ENCODE peak calls at places on chromosomes 1 and 21, in seven cellular contexts. I, J, O, E, H, U and A are unnamed samples.

GRCh38 chr21:37803076-37803475 is 113.2 kb downstream of the KCNJ6 start:
- DNase-seq in I (no peak), E (no peak), J (no peak), U (no peak), O (no peak), H (no peak), A (no peak)

GRCh38 chr21:31670065-31670464 is 10.6 kb downstream of the SOD1 start:
- DNase-seq in O (no peak), J (no peak), I (no peak), E (no peak), H (no peak), U (no peak), A (no peak)

GRCh38 chr1:150346316-150346715 is 17.6 kb upstream of the RPRD2 start:
- DNase-seq in H (no peak), I (no peak), J (no peak), E (no peak), O (no peak), U (no peak), A (no peak)

GRCh38 chr1:33043267-33044090 is 6.8 kb upstream of the AK2 start:
- DNase-seq in I (no peak), E (no peak), H (no peak), J (no peak), O (no peak), U (no peak), A (no peak)

GRCh38 chr1:85306236-85306635 is 29.8 kb upstream of the BCL10 start:
- DNase-seq in H (no peak), O (no peak), J (no peak), U (no peak), I (no peak), E (no peak), A (no peak)

GRCh38 chr1:36091141-36091540 is 2.4 kb downstream of the ADPRS start:
- DNase-seq in I (no peak), O (no peak), H (no peak), U (no peak), E (no peak), J (no peak), A (no peak)

GRCh38 chr1:87200875-87201638 is 127.6 kb upstream of the LMO4 start:
- DNase-seq in J (no peak), E (no peak), U (no peak), H (no peak), O (no peak), I (no peak), A (no peak)

GRCh38 chr1:39142394-39143060 is 62.0 kb upstream of the MACF1 start:
- DNase-seq in I (peak; percentile 40), O (peak; percentile 80), E (no peak), U (no peak), J (no peak), H (no peak), A (no peak)

GRCh38 chr1:151887028-151887427 is 22.3 kb downstream of the THEM4 start:
- DNase-seq in I (peak; percentile 44), O (no peak), E (peak; percentile 67), J (no peak), H (no peak), U (no peak), A (no peak)

GRCh38 chr1:156492591-156493080 is 7.9 kb downstream of the MEF2D start:
- DNase-seq in J (no peak), I (no peak), O (no peak), E (no peak), H (no peak), U (no peak), A (no peak)

DNA sequence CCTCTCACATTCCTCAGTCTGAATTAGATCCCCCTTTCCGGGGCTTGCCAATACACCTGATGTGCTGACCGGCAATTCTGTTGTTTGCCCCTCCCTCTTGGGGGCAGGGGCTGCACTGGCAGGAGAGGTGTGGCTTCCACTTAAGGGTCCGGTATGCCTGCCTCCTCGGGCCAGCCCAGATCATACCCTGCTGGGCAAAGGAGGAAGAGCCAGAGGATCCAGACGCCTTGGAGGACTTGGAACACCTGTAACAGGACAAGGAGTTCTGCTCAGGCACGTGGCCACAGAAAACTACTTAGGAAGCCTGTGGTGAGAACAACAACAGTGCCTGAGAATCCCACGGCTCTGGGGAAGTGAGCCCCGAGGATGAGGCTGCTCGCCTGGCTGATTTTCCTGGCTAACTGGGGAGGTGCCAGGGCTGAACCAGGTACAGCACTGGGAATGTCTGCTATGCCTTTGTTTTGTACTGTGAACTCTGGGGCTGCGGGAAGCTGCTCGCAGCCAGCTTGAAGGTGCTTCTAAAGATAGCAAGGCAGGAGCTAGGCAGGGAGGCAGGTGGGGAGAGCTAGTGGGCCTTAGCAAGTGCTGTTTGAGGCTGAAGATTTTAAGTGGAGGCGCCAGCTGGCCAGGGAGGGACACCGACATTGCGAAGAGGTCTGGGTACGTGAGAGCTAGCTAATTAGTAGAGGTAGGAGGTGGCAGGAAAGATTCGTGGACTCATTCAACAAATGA is at the start of gene SMPDL3B:
- DNase-seq in J (no peak), H (peak; percentile 64), I (peak; percentile 1), U (no peak), O (peak; percentile 75), E (no peak), A (no peak)
- H3K4me3 ChIP-seq in J (no peak within 1 kb of the TSS), H (peak within 1 kb of the TSS; percentile 29), I (no peak within 1 kb of the TSS), U (peak within 1 kb of the TSS; percentile 20), O (peak within 1 kb of the TSS; percentile 34), E (no peak within 1 kb of the TSS), A (peak within 1 kb of the TSS; percentile 49)

DNA sequence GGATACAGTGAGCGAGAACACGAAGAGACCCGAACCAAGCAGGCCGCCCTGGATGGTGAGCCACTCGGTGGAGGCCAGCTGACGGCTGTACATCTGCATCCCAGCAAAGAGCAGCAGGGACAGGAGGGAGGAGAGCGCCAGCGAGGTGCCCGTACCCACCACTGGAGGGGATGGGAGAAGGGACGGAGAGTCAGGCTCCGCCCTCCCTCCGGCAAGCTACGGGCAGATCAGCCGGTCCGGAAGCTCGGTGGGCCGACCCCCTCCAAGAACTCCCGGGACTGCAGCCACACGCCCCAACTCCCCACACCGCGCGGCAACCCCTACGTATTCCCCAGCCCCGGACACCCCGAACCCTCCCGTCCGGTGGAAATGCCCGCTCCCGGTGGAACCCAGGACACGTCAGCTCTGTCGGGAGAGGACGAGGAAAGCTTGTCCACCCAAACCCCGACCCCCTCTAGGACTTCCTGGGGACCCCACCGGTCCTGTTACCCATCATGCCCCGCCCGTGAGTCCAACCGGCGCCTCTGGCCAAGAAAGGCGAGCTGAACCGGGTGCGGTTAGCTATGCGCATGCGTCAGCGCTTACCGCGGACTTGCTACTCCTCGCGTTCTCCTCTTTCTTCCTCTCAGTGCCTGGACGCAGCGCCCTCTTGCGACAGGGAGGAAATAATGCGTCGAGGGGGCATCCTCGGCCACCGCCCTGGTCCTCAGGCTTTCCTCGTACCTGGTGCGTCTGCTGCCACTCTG is at the start of gene KRTCAP2:
- DNase-seq in I (peak; percentile 87), O (peak; percentile 97), E (peak; percentile 96), J (peak; percentile 94), H (peak; percentile 97), U (peak; percentile 95), A (peak; percentile 75)
- TF ChIP-seq CTCF in I (peak; percentile 87), O (peak; percentile 94), E (peak; percentile 90), J (peak; percentile 98), H (peak; percentile 90), U (peak; percentile 91), A (peak; percentile 94)

GRCh38 chr1:19452221-19452663 is 33.1 kb downstream of the CAPZB start:
- DNase-seq in I (peak; percentile 82), U (no peak), J (no peak), O (peak; percentile 60), H (no peak), E (peak; percentile 94), A (no peak)

GRCh38 chr1:19448491-19449439 is 36.6 kb downstream of the CAPZB start:
- DNase-seq in O (peak; percentile 63), E (peak; percentile 94), I (peak; percentile 89), J (peak; percentile 73), U (peak; percentile 70), H (peak; percentile 41), A (no peak)

GRCh38 chr1:19449454-19450228 is 35.7 kb downstream of the CAPZB start:
- DNase-seq in O (no peak), I (no peak), U (no peak), J (no peak), H (no peak), E (no peak), A (no peak)

GRCh38 chr1:19453843-19454242 is 31.5 kb downstream of the CAPZB start:
- DNase-seq in E (no peak), H (no peak), J (no peak), I (no peak), O (no peak), U (no peak), A (no peak)

GRCh38 chr1:19450811-19451564 is 34.4 kb downstream of the CAPZB start:
- DNase-seq in O (no peak), H (peak; percentile 74), U (no peak), J (no peak), E (peak; percentile 97), I (peak; percentile 99), A (peak; percentile 73)
- H3K4me3 ChIP-seq in O (no peak overlapping the region), H (peak overlapping the region; percentile 20), U (no peak overlapping the region), J (no peak overlapping the region), E (no peak overlapping the region), I (no peak overlapping the region), A (no peak overlapping the region)

GRCh38 chr1:248243204-248243603 is 12.0 kb downstream of the OR2M4 start:
- DNase-seq in U (no peak), O (no peak), I (no peak), E (peak; percentile 15), H (peak; percentile 31), J (peak; percentile 3), A (no peak)
- TF ChIP-seq CTCF in U (peak; percentile 42), O (peak; percentile 65), I (peak; percentile 41), E (peak; percentile 52), H (no peak), J (peak; percentile 23), A (peak; percentile 59)

GRCh38 chr1:29120955-29121485 is 2.7 kb downstream of the TMEM200B start:
- DNase-seq in H (peak; percentile 56), I (no peak), O (no peak), E (peak; percentile 52), J (no peak), U (peak; percentile 19), A (no peak)
- H3K4me3 ChIP-seq in H (no peak overlapping the region), I (peak overlapping the region; percentile 57), O (peak overlapping the region; percentile 54), E (no peak overlapping the region), J (peak overlapping the region; percentile 99), U (peak overlapping the region; percentile 72), A (no peak overlapping the region)

GRCh38 chr1:54809496-54810074 is 8.5 kb upstream of the TTC22 start:
- DNase-seq in O (peak; percentile 15), J (no peak), H (no peak), U (no peak), I (no peak), E (no peak), A (no peak)

GRCh38 chr1:54806931-54807611 is 5.9 kb upstream of the TTC22 start:
- DNase-seq in O (peak; percentile 33), U (no peak), E (peak; percentile 25), J (no peak), I (peak; percentile 30), H (no peak), A (no peak)

GRCh38 chr1:54810144-54810942 is 9.2 kb upstream of the TTC22 start:
- DNase-seq in U (peak; percentile 32), H (peak; percentile 44), I (no peak), J (peak; percentile 30), O (peak; percentile 51), E (peak; percentile 46), A (no peak)

GRCh38 chr1:54807756-54808155 is 6.6 kb upstream of the TTC22 start:
- DNase-seq in H (no peak), O (peak; percentile 14), U (no peak), E (no peak), I (no peak), J (no peak), A (no peak)

GRCh38 chr1:54808443-54809207 is 7.5 kb upstream of the TTC22 start:
- DNase-seq in J (no peak), U (peak; percentile 3), E (no peak), I (no peak), H (peak; percentile 14), O (peak; percentile 23), A (no peak)
- TF ChIP-seq CTCF in J (no peak), U (no peak), E (peak; percentile 18), I (peak; percentile 35), H (no peak), O (no peak), A (peak; percentile 49)

GRCh38 chr1:235648407-235648907 is 1.1 kb downstream of the GNG4 start:
- DNase-seq in I (no peak), U (no peak), J (no peak), E (no peak), O (no peak), H (no peak), A (no peak)
- H3K4me3 ChIP-seq in I (peak overlapping the region; percentile 47), U (peak overlapping the region; percentile 61), J (peak overlapping the region; percentile 57), E (no peak overlapping the region), O (peak overlapping the region; percentile 38), H (peak overlapping the region; percentile 85), A (peak overlapping the region; percentile 34)